ENCODE peak calls at places on chromosome 5, in ten cellular contexts. M, K, E, B, S, X, T, W, R and H are unnamed samples.

GRCh38 chr5:175902013-175902412 is 30.6 kb downstream of the CPLX2 start:
- DNase-seq in M (no peak), K (no peak), E (no peak), B (no peak), S (no peak), X (no peak), T (no peak), W (no peak), R (no peak), H (no peak)

GRCh38 chr5:25975881-25976280 is 1062.5 kb downstream of the CDH9 start:
- DNase-seq in M (no peak), K (no peak), E (no peak), B (no peak), S (no peak), X (no peak), T (no peak), W (no peak), R (no peak), H (no peak)

GRCh38 chr5:172133359-172134029 is 54.5 kb downstream of the STK10 start:
- DNase-seq in M (peak), K (peak), E (no peak), B (peak), S (peak), X (peak), T (no peak), W (no peak), R (no peak), H (no peak)

GRCh38 chr5:149837680-149838269 is 106.8 kb downstream of the PDE6A start:
- DNase-seq in M (peak), K (peak), E (peak), B (peak), S (no peak), X (no peak), T (no peak), W (no peak), R (no peak), H (peak)

GRCh38 chr5:2332521-2332920 is 419.0 kb downstream of the IRX2 start:
- DNase-seq in M (no peak), K (no peak), E (no peak), B (no peak), S (no peak), X (no peak), T (no peak), W (no peak), R (no peak), H (no peak)

GRCh38 chr5:26847041-26847736 is 191.2 kb downstream of the CDH9 start:
- DNase-seq in M (peak), K (no peak), E (no peak), B (no peak), S (no peak), X (no peak), T (no peak), W (no peak), R (no peak), H (no peak)

GRCh38 chr5:169850407-169850806 is 129.9 kb downstream of the INSYN2B start:
- DNase-seq in M (no peak), K (no peak), E (no peak), B (no peak), S (no peak), X (no peak), T (no peak), W (no peak), R (no peak), H (no peak)

GRCh38 chr5:80150731-80151130 is 105.1 kb downstream of the SERINC5 start:
- DNase-seq in M (no peak), K (no peak), E (no peak), B (no peak), S (no peak), X (no peak), T (no peak), W (no peak), R (no peak), H (no peak)

GRCh38 chr5:77438057-77438456 is 54.1 kb downstream of the WDR41 start:
- DNase-seq in M (no peak), K (no peak), E (no peak), B (no peak), S (no peak), X (no peak), T (no peak), W (no peak), R (no peak), H (no peak)

GRCh38 chr5:9498541-9499497 is 47.1 kb downstream of the SEMA5A start:
- DNase-seq in M (peak), K (no peak), E (peak), B (peak), S (no peak), X (no peak), T (no peak), W (no peak), R (no peak), H (no peak)

GRCh38 chr5:94243612-94244011 is 374.8 kb downstream of the KIAA0825 start:
- DNase-seq in M (peak), K (peak), E (no peak), B (peak), S (no peak), X (no peak), T (no peak), W (no peak), R (no peak), H (no peak)

GRCh38 chr5:93572773-93573626 is 8.0 kb downstream of the NR2F1-AS1 start:
- DNase-seq in M (peak), K (no peak), E (no peak), B (peak), S (no peak), X (no peak), T (no peak), W (no peak), R (no peak), H (no peak)

GRCh38 chr5:71663166-71663565 is 55.9 kb upstream of the CARTPT start:
- DNase-seq in M (no peak), K (no peak), E (no peak), B (no peak), S (no peak), X (no peak), T (no peak), W (no peak), R (no peak), H (no peak)

GRCh38 chr5:122300968-122301367 is 11.1 kb upstream of the SNCAIP start:
- DNase-seq in M (no peak), K (no peak), E (no peak), B (no peak), S (no peak), X (no peak), T (no peak), W (no peak), R (no peak), H (no peak)

GRCh38 chr5:131634666-131634995 is 398 bp downstream of the RAPGEF6 start:
- DNase-seq in M (peak), K (peak), E (no peak), B (peak), S (peak), X (no peak), T (peak), W (peak), R (no peak), H (no peak)

GRCh38 chr5:139655727-139656271 is 7.7 kb downstream of the CXXC5 start:
- DNase-seq in M (no peak), K (no peak), E (no peak), B (peak), S (peak), X (no peak), T (no peak), W (no peak), R (no peak), H (peak)

GRCh38 chr5:126450388-126450787 is 27.2 kb downstream of the GRAMD2B start:
- DNase-seq in M (peak), K (no peak), E (no peak), B (no peak), S (no peak), X (no peak), T (no peak), W (no peak), R (no peak), H (no peak)

GRCh38 chr5:136023935-136024645 is 4.7 kb upstream of the TGFBI start:
- DNase-seq in M (no peak), K (peak), E (no peak), B (peak), S (no peak), X (no peak), T (no peak), W (no peak), R (no peak), H (no peak)

GRCh38 chr5:172497591-172498255 is 43.4 kb upstream of the SH3PXD2B start:
- DNase-seq in M (no peak), K (no peak), E (no peak), B (no peak), S (no peak), X (no peak), T (no peak), W (no peak), R (no peak), H (no peak)

GRCh38 chr5:82045526-82046267 is 73.9 kb downstream of the ATG10 start:
- DNase-seq in M (peak), K (peak), E (no peak), B (peak), S (no peak), X (no peak), T (no peak), W (no peak), R (no peak), H (no peak)

GRCh38 chr5:95646569-95647330 is at the start of gene RFESD:
- DNase-seq in M (peak), K (peak), E (peak), B (peak), S (peak), X (peak), T (peak), W (peak), R (peak), H (peak)

GRCh38 chr5:112342364-112342763 is 76.7 kb downstream of the EPB41L4A start:
- DNase-seq in M (no peak), K (no peak), E (no peak), B (no peak), S (no peak), X (no peak), T (no peak), W (no peak), R (no peak), H (no peak)

GRCh38 chr5:143110591-143110990 is 292.9 kb downstream of the NR3C1 start:
- DNase-seq in M (no peak), K (no peak), E (no peak), B (no peak), S (no peak), X (no peak), T (no peak), W (no peak), R (no peak), H (no peak)

GRCh38 chr5:122458278-122458872 is 146.3 kb downstream of the SNCAIP start:
- DNase-seq in M (no peak), K (no peak), E (peak), B (no peak), S (no peak), X (no peak), T (no peak), W (no peak), R (no peak), H (no peak)

GRCh38 chr5:107803728-107804127 is 133.0 kb upstream of the EFNA5 start:
- DNase-seq in M (no peak), K (no peak), E (no peak), B (no peak), S (no peak), X (no peak), T (no peak), W (no peak), R (no peak), H (no peak)

GRCh38 chr5:13316191-13316590 is 628.3 kb downstream of the DNAH5 start:
- DNase-seq in M (no peak), K (no peak), E (no peak), B (peak), S (no peak), X (no peak), T (no peak), W (no peak), R (no peak), H (no peak)

GRCh38 chr5:168790691-168791230 is 211.6 kb upstream of the PANK3 start:
- DNase-seq in M (no peak), K (no peak), E (no peak), B (no peak), S (no peak), X (no peak), T (no peak), W (no peak), R (no peak), H (no peak)

GRCh38 chr5:52985306-52985705 is 3.8 kb upstream of the ITGA2 start:
- DNase-seq in M (peak), K (no peak), E (no peak), B (no peak), S (no peak), X (no peak), T (no peak), W (no peak), R (no peak), H (no peak)

GRCh38 chr5:131854134-131854533 is 57.3 kb upstream of the FNIP1 start:
- DNase-seq in M (peak), K (no peak), E (no peak), B (no peak), S (no peak), X (no peak), T (no peak), W (no peak), R (no peak), H (no peak)

GRCh38 chr5:115857621-115858349 is 16.1 kb downstream of the AP3S1 start:
- DNase-seq in M (peak), K (no peak), E (peak), B (no peak), S (no peak), X (no peak), T (no peak), W (no peak), R (no peak), H (no peak)

GRCh38 chr5:17190242-17190778 is 27.1 kb upstream of the BASP1 start:
- DNase-seq in M (peak), K (peak), E (peak), B (peak), S (no peak), X (no peak), T (no peak), W (no peak), R (no peak), H (no peak)

GRCh38 chr5:173278172-173278571 is 43.2 kb upstream of the NKX2-5 start:
- DNase-seq in M (no peak), K (no peak), E (no peak), B (no peak), S (peak), X (no peak), T (no peak), W (no peak), R (no peak), H (peak)

GRCh38 chr5:139593716-139594319 is 32.7 kb downstream of the UBE2D2 start:
- DNase-seq in M (peak), K (no peak), E (no peak), B (peak), S (no peak), X (no peak), T (no peak), W (no peak), R (no peak), H (no peak)